ENCODE peak calls at places on chromosome 10, in eight cellular contexts. A, I, K, F, O, U, C and J are unnamed samples.

GRCh38 chr10:11003739-11004515 is 13.7 kb upstream of the CELF2 start:
- DNase-seq in A (no peak), I (no peak), K (no peak), F (no peak), O (no peak), U (peak), C (no peak), J (no peak)

GRCh38 chr10:52488606-52489485 is 174.8 kb downstream of the DKK1 start:
- DNase-seq in A (no peak), I (no peak), K (no peak), F (no peak), O (no peak), U (peak), C (no peak), J (no peak)

GRCh38 chr10:32103721-32104120 is 47.5 kb upstream of the KIF5B start:
- DNase-seq in A (no peak), I (no peak), K (no peak), F (no peak), O (no peak), U (no peak), C (no peak), J (peak)

GRCh38 chr10:126846469-126846868 is 58.8 kb upstream of the DOCK1 start:
- DNase-seq in A (no peak), I (no peak), K (no peak), F (no peak), O (no peak), U (no peak), C (no peak), J (no peak)

GRCh38 chr10:24434961-24435360 is 226.0 kb downstream of the KIAA1217 start:
- DNase-seq in A (no peak), I (no peak), K (no peak), F (no peak), O (no peak), U (no peak), C (no peak), J (no peak)

GRCh38 chr10:124369066-124369465 is 49.7 kb downstream of the OAT start:
- DNase-seq in A (no peak), I (no peak), K (no peak), F (no peak), O (no peak), U (no peak), C (no peak), J (no peak)

GRCh38 chr10:29657719-29658274 is 23.0 kb upstream of the SVIL start:
- DNase-seq in A (peak), I (no peak), K (no peak), F (no peak), O (no peak), U (no peak), C (peak), J (no peak)

GRCh38 chr10:130990536-130990935 is 321.0 kb downstream of the TCERG1L start:
- DNase-seq in A (no peak), I (no peak), K (no peak), F (peak), O (no peak), U (no peak), C (no peak), J (no peak)

GRCh38 chr10:132539894-132540293 is 2.3 kb downstream of the INPP5A start:
- DNase-seq in A (no peak), I (no peak), K (no peak), F (peak), O (no peak), U (peak), C (no peak), J (no peak)

GRCh38 chr10:63464402-63465292 is 1.1 kb downstream of the JMJD1C start:
- DNase-seq in A (no peak), I (no peak), K (no peak), F (no peak), O (no peak), U (peak), C (no peak), J (no peak)

GRCh38 chr10:103476046-103476768 is 2.8 kb downstream of the CALHM3 start:
- DNase-seq in A (no peak), I (no peak), K (no peak), F (no peak), O (no peak), U (no peak), C (no peak), J (no peak)

GRCh38 chr10:7260412-7260900 is 150.4 kb downstream of the SFMBT2 start:
- DNase-seq in A (peak), I (peak), K (no peak), F (peak), O (no peak), U (peak), C (peak), J (peak)

GRCh38 chr10:33032354-33033254 is 74.6 kb upstream of the ITGB1 start:
- DNase-seq in A (no peak), I (no peak), K (no peak), F (no peak), O (no peak), U (peak), C (no peak), J (no peak)

GRCh38 chr10:70331486-70332268 is 47.9 kb upstream of the NPFFR1 start:
- DNase-seq in A (peak), I (no peak), K (peak), F (peak), O (no peak), U (peak), C (no peak), J (peak)

GRCh38 chr10:72414642-72415041 is 59.9 kb upstream of the DNAJB12 start:
- DNase-seq in A (no peak), I (no peak), K (no peak), F (no peak), O (no peak), U (no peak), C (no peak), J (no peak)

GRCh38 chr10:69224862-69225657 is 4.9 kb downstream of the HKDC1 start:
- DNase-seq in A (no peak), I (no peak), K (no peak), F (no peak), O (no peak), U (peak), C (no peak), J (no peak)

GRCh38 chr10:17838080-17838634 is 29.0 kb downstream of the MRC1 start:
- DNase-seq in A (no peak), I (no peak), K (no peak), F (no peak), O (no peak), U (peak), C (no peak), J (no peak)

GRCh38 chr10:92478536-92478935 is 95.4 kb downstream of the IDE start:
- DNase-seq in A (no peak), I (no peak), K (no peak), F (no peak), O (no peak), U (no peak), C (no peak), J (no peak)

GRCh38 chr10:12847361-12847975 is 154.0 kb downstream of the CCDC3 start:
- DNase-seq in A (no peak), I (no peak), K (no peak), F (no peak), O (no peak), U (no peak), C (no peak), J (no peak)

GRCh38 chr10:119489572-119490326 is 52.8 kb downstream of the RGS10 start:
- DNase-seq in A (peak), I (peak), K (no peak), F (no peak), O (no peak), U (peak), C (no peak), J (no peak)